ENCODE peak calls at places on chromosomes 1 and 21, in five cellular contexts. P is fibroblast of lung, M is HCT116, Z is K562, O is H9. T is an unnamed sample.

GRCh38 chr1:53754484-53755312 is 15.7 kb upstream of the GLIS1 start:
- DNase-seq in P (peak), Z (peak), M (peak), O (peak), T (peak)

GRCh38 chr21:37555672-37556261 is 189.2 kb downstream of the DYRK1A start:
- DNase-seq in M (no peak), O (no peak), Z (no peak), P (no peak), T (peak)

GRCh38 chr1:156677616-156678596 is 699 bp upstream of the NES start:
- DNase-seq in M (no peak), Z (peak), O (peak), P (peak), T (peak)

GRCh38 chr1:86396503-86396900 is 379 bp upstream of the ODF2L start:
- DNase-seq in P (no peak), M (no peak), Z (no peak), O (no peak), T (no peak)

GRCh38 chr1:182175340-182176068 is 114.0 kb upstream of the ZNF648 start:
- DNase-seq in O (no peak), P (no peak), M (no peak), Z (no peak), T (no peak)

GRCh38 chr1:162367772-162368171 is 8.9 kb downstream of the SPATA46 start:
- DNase-seq in Z (no peak), P (no peak), M (no peak), O (no peak), T (no peak)

GRCh38 chr1:3905953-3906671 is 6.0 kb upstream of the C1orf174 start:
- DNase-seq in M (no peak), O (no peak), P (no peak), Z (peak), T (no peak)

GRCh38 chr1:52238474-52238873 is 96.6 kb downstream of the ZFYVE9 start:
- DNase-seq in P (peak), Z (no peak), M (no peak), O (no peak), T (no peak)

GRCh38 chr1:119771016-119771415 is 2.3 kb upstream of the HMGCS2 start:
- DNase-seq in Z (no peak), O (no peak), M (no peak), P (no peak), T (peak)

GRCh38 chr1:225694151-225694603 is 41.3 kb upstream of the ENAH start:
- DNase-seq in Z (no peak), O (no peak), P (peak), M (no peak), T (no peak)

GRCh38 chr1:117051224-117052064 is 8.7 kb upstream of the TTF2 start:
- DNase-seq in M (no peak), O (no peak), Z (no peak), P (no peak), T (no peak)

GRCh38 chr1:104768466-104768865 is 1018.8 kb downstream of the AMY1C start:
- DNase-seq in P (no peak), O (no peak), M (no peak), Z (no peak), T (no peak)

GRCh38 chr1:159197767-159198557 is 6.7 kb upstream of the ACKR1 start:
- DNase-seq in P (peak), M (peak), Z (peak), O (peak), T (peak)

GRCh38 chr1:42765271-42765670 is 1.6 kb downstream of the P3H1 start:
- DNase-seq in M (no peak), O (no peak), P (peak), Z (no peak), T (no peak)

GRCh38 chr1:25695066-25695990 is 78.7 kb downstream of the MAN1C1 start:
- DNase-seq in P (peak), O (peak), M (no peak), Z (peak), T (peak)

GRCh38 chr1:41354956-41355355 is 6.3 kb upstream of the FOXO6 start:
- DNase-seq in Z (no peak), P (no peak), M (no peak), O (peak), T (peak)

GRCh38 chr21:26715878-26716506 is 129.2 kb downstream of the ADAMTS1 start:
- DNase-seq in P (peak), Z (peak), O (peak), M (no peak), T (peak)

DNA sequence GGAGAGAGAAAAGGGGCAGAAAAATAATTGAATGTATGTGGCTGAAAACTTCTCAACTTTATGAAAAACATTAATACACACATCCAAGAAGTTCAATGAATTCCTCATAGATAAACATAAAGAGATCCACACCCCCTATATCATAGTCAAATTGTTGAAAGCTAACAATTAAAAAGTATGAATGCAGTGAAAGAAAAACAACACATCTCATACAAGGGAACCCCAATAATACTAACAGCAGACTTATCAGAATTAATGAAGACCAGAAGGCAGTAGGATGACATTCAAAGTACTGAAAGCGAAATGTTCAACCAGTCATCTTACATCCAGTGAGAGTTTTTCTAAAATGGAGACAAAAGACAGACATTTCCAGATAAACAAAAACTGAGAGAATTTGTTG is 134.4 kb downstream of the FMN2 start:
- DNase-seq in M (no peak), Z (no peak), O (no peak), P (no peak), T (no peak)
- TF ChIP-seq CTCF in M (no peak), Z (no peak), O (no peak), P (no peak), T (no peak)

DNA sequence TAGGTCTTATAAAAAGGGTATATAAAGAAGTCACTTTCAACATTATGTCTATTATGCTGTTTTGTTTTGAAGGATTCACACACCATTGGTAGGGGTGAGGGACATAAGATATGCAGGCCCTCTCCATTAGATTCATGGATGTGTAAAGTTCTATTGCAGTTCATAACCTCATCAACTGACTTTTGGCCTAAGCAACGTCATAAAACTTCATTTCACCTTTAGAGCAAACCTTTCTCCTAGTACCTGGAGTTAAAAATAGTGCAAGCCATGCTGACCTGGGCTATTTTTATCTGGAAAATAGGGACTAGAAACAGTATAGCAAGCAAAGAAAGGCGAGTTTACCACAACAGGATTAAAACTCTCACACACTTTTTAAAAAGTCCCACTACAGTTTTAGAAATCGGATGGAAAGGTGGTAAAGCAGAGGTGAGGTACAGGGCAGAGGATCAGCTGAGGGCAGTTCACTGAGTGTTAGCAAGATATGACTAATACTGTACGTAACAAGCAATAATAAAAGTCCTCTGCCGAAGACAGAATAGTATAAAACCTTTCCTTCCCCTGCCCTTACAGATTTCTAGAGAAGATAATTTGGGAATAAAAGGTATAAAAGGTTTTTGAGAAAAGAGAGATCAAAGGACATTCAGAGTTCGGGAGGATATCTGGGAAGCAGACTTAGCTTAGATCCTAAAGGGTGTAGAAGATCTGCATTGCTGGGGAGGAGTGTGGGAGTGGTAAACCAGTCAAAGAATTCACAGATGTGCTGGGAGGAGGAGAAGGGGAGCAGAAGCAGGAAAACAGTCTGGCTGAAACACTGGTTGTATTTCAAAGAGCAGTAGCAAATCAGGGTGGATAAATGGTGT is 14.3 kb downstream of the EGLN1 start:
- DNase-seq in Z (no peak), M (no peak), O (no peak), P (peak), T (no peak)
- H3K4me2 ChIP-seq in Z (no peak), M (peak), O (no peak), P (no peak), T (peak)

GRCh38 chr1:245512980-245513578 is 358.3 kb downstream of the KIF26B start:
- DNase-seq in M (no peak), Z (peak), P (peak), O (peak), T (peak)
- TF ChIP-seq CTCF in M (no peak), Z (no peak), P (peak), O (peak), T (peak)

GRCh38 chr1:208209286-208209685 is 34.9 kb downstream of the PLXNA2 start:
- DNase-seq in P (no peak), O (no peak), Z (no peak), M (no peak), T (peak)
- H3K4me2 ChIP-seq in P (no peak), O (no peak), Z (no peak), M (no peak), T (no peak)

GRCh38 chr1:91997607-91998195 is 32.1 kb upstream of the EPHX4 start:
- DNase-seq in M (peak), Z (no peak), P (peak), O (no peak), T (peak)
- TF ChIP-seq CTCF in M (peak), Z (peak), P (peak), O (peak), T (peak)